ENCODE peak calls at places on chromosome 3, in four cellular contexts. E, P, Q and V are unnamed samples.

GRCh38 chr3:85977615-85978338 is 1013.2 kb downstream of the VGLL3 start:
- DNase-seq in Q (no peak), E (no peak), P (no peak), V (no peak)

GRCh38 chr3:77420316-77420715 is 380.4 kb downstream of the ROBO2 start:
- DNase-seq in P (no peak), E (no peak), Q (no peak), V (no peak)

GRCh38 chr3:194121881-194122280 is 14.1 kb upstream of the HES1 start:
- DNase-seq in P (peak), E (no peak), Q (no peak), V (no peak)

GRCh38 chr3:151312972-151313371 is 3.6 kb downstream of the GPR87 start:
- DNase-seq in P (no peak), Q (no peak), E (no peak), V (no peak)

GRCh38 chr3:69231929-69232437 is 109.6 kb upstream of the LMOD3 start:
- DNase-seq in Q (no peak), P (peak), E (no peak), V (no peak)

GRCh38 chr3:172604895-172605646 is 81.8 kb upstream of the TNFSF10 start:
- DNase-seq in Q (no peak), P (no peak), E (no peak), V (no peak)

GRCh38 chr3:52281980-52282801 is 3.7 kb upstream of the WDR82 start:
- DNase-seq in P (no peak), E (no peak), Q (no peak), V (no peak)

GRCh38 chr3:112653209-112653871 is 12.4 kb upstream of the CCDC80 start:
- DNase-seq in P (peak), Q (no peak), E (no peak), V (no peak)

GRCh38 chr3:45489730-45490309 is 101.4 kb downstream of the LARS2 start:
- DNase-seq in P (peak), E (no peak), Q (no peak), V (no peak)

GRCh38 chr3:49805884-49806701 is 3.0 kb downstream of the INKA1 start:
- DNase-seq in Q (no peak), P (no peak), E (no peak), V (peak)

GRCh38 chr3:179100652-179101051 is 29.0 kb upstream of the ZMAT3 start:
- DNase-seq in Q (peak), P (peak), E (no peak), V (no peak)

GRCh38 chr3:194396897-194397756 is 1.9 kb downstream of the GP5 start:
- DNase-seq in P (no peak), E (peak), Q (no peak), V (no peak)

GRCh38 chr3:16472593-16472992 is 40.9 kb downstream of the RFTN1 start:
- DNase-seq in E (no peak), Q (no peak), P (no peak), V (no peak)

GRCh38 chr3:8319935-8320634 is 181.5 kb upstream of the LMCD1 start:
- DNase-seq in E (no peak), P (peak), Q (no peak), V (no peak)

GRCh38 chr3:165624761-165625160 is 212.5 kb downstream of the BCHE start:
- DNase-seq in Q (no peak), E (no peak), P (no peak), V (no peak)

GRCh38 chr3:111824351-111824750 is 34.7 kb upstream of the PHLDB2 start:
- DNase-seq in P (no peak), Q (no peak), E (no peak), V (no peak)

GRCh38 chr3:37970802-37971201 is 19.8 kb upstream of the VILL start:
- DNase-seq in E (no peak), P (no peak), Q (no peak), V (no peak)

GRCh38 chr3:133991637-133992036 is 38.1 kb downstream of the SLCO2A1 start:
- DNase-seq in Q (no peak), P (peak), E (no peak), V (no peak)

GRCh38 chr3:40242638-40243037 is 66.9 kb upstream of the EIF1B start:
- DNase-seq in P (no peak), E (no peak), Q (no peak), V (no peak)

GRCh38 chr3:8561365-8561764 is 59.7 kb downstream of the LMCD1 start:
- DNase-seq in Q (peak), P (no peak), E (no peak), V (no peak)

GRCh38 chr3:115436767-115437301 is 186.5 kb upstream of the GAP43 start:
- DNase-seq in Q (peak), P (peak), E (no peak), V (no peak)

GRCh38 chr3:4821975-4822374 is 157.3 kb upstream of the BHLHE40 start:
- DNase-seq in Q (no peak), P (no peak), E (peak), V (no peak)

GRCh38 chr3:108914774-108915641 is 38.7 kb downstream of the GUCA1C start:
- DNase-seq in Q (no peak), E (peak), P (peak), V (peak)

GRCh38 chr3:59253523-59253922 is 203.7 kb upstream of the CFAP20DC start:
- DNase-seq in Q (no peak), E (no peak), P (no peak), V (no peak)

GRCh38 chr3:56974242-56974945 is 86.1 kb upstream of the SPATA12 start:
- DNase-seq in E (no peak), Q (no peak), P (no peak), V (no peak)

GRCh38 chr3:71341721-71342120 is 241.8 kb downstream of the FOXP1 start:
- DNase-seq in P (peak), Q (no peak), E (no peak), V (no peak)

GRCh38 chr3:198070871-198071270 is 110.9 kb downstream of the LMLN start:
- DNase-seq in Q (no peak), P (no peak), E (no peak), V (no peak)

GRCh38 chr3:198067416-198067815 is 107.4 kb downstream of the LMLN start:
- DNase-seq in P (no peak), Q (no peak), E (no peak), V (no peak)

GRCh38 chr3:198076722-198077308 is 116.8 kb downstream of the LMLN start:
- DNase-seq in Q (no peak), E (no peak), P (no peak), V (no peak)

GRCh38 chr3:198065897-198066296 is 105.9 kb downstream of the LMLN start:
- DNase-seq in Q (no peak), E (no peak), P (no peak), V (no peak)

GRCh38 chr3:198071602-198072285 is 111.7 kb downstream of the LMLN start:
- DNase-seq in Q (no peak), P (peak), E (peak), V (no peak)
- TF ChIP-seq CTCF in Q (no peak), P (peak), E (no peak), V (no peak)

GRCh38 chr3:123068227-123069020 is 1.6 kb downstream of the PDIA5 start:
- DNase-seq in P (no peak), E (no peak), Q (no peak), V (no peak)
- H3K4me3 ChIP-seq in P (peak), E (peak), Q (peak), V (peak)

GRCh38 chr3:18758047-18758704 is 333.0 kb upstream of the SATB1 start:
- DNase-seq in Q (no peak), E (peak), P (peak), V (no peak)

GRCh38 chr3:18751514-18751913 is 326.4 kb upstream of the SATB1 start:
- DNase-seq in E (no peak), P (no peak), Q (no peak), V (no peak)

GRCh38 chr3:18757476-18757875 is 332.3 kb upstream of the SATB1 start:
- DNase-seq in P (no peak), E (no peak), Q (no peak), V (no peak)

GRCh38 chr3:18747383-18747782 is 322.2 kb upstream of the SATB1 start:
- DNase-seq in Q (no peak), P (no peak), E (no peak), V (no peak)

DNA sequence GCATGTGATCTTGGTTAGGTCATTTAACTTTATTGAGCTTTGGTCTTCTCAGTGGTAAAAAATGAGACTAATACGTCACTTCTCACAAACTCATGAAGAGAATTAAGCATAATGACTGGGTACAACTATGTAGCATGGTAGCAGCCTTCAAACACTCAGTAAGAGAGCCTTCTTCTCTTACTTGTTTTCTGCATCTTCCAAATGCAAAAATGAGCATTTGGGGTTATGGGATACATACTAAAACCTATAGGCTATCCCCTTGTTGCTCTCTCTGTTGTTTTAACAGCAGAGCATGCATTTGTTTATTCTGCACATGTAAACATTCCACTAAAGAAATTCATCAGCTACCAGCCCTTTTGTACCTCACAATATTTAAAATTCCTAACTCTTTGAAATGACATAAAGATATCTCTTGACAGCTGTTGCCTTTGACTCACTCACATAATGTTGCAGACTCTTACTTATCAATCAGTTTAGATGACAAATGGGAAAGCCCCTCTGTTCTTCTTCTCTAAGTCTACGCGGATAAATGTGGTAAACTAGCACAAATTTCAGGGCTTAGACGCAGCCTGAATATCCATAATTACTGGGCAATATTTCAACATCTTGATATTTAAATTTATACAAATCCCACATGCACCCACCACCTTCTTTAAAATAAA is 327.3 kb upstream of the SATB1 start:
- DNase-seq in P (no peak), E (no peak), Q (no peak), V (no peak)
- H3K27ac ChIP-seq in P (no peak), E (no peak), Q (no peak), V (no peak)

GRCh38 chr3:11654166-11654565 is 10.5 kb upstream of the VGLL4 start:
- DNase-seq in P (no peak), Q (no peak), E (no peak), V (no peak)

GRCh38 chr3:11655188-11655928 is 11.6 kb upstream of the VGLL4 start:
- DNase-seq in Q (no peak), E (no peak), P (no peak), V (no peak)

GRCh38 chr3:11651900-11652299 is 8.2 kb upstream of the VGLL4 start:
- DNase-seq in E (no peak), P (no peak), Q (no peak), V (no peak)

GRCh38 chr3:11651477-11651876 is 7.8 kb upstream of the VGLL4 start:
- DNase-seq in Q (no peak), E (no peak), P (no peak), V (no peak)

DNA sequence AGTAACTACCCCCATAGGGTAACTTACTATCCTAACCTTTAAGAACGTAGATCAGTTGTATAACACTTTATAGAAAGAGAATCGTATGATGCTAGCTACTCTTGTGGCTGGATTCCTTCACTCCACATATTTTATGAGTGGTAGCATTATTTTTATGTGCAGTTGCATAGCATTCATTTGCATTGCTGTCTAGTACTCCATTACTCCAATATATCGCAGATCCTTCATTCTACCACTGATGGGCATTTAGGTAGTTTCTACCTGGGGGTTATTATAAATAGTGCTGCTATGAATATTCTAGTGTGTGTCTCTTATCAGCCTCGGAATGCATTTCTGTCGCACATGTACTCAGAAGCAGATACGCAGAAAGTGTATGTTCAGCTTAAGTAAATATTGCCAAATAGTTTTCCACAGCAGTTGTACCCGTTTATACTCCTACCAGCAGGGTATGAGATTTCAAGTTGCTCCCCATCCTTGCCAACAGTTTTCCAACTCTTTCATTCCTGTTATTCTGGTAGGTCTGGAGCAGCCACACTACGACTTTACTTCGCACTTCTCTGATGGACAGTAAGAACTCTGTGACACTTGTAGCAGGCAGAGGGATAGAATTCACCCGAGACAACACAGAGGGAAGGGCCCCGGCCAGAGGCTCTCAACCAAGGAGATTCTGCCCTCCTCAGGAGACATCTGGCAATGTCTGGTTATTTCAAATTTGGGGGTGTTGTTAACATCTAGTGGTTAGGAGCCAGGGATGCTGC is 9.8 kb upstream of the VGLL4 start:
- DNase-seq in E (no peak), Q (no peak), P (no peak), V (no peak)
- TF ChIP-seq CTCF in E (no peak), Q (peak), P (no peak), V (no peak)